ENCODE peak calls at places on chromosomes 2 and 18, in eight cellular contexts. A, T, F, X, M, B, H and J are unnamed samples. For H3K27me3, the result is how much of the 10 kb centered on the place peaks cover.

GRCh38 chr18:21669736-21670135 is 34.8 kb downstream of the ABHD3 start:
- DNase-seq in B (peak), X (no peak), A (no peak), F (no peak), T (peak), M (no peak), H (no peak), J (no peak)

GRCh38 chr2:240921319-240922233 is 15.4 kb downstream of the CROCC2 start:
- DNase-seq in A (peak), F (peak), T (peak), X (no peak), B (peak), H (peak), M (no peak), J (peak)

GRCh38 chr2:177880278-177880677 is 192.3 kb downstream of the PDE11A start:
- DNase-seq in B (no peak), A (no peak), F (no peak), T (no peak), M (no peak), X (no peak), H (no peak), J (no peak)

GRCh38 chr2:180394305-180394704 is 387.2 kb upstream of the CWC22 start:
- DNase-seq in T (no peak), A (no peak), H (peak), M (no peak), B (no peak), F (no peak), X (no peak), J (no peak)

GRCh38 chr2:130152816-130153595 is 8.1 kb upstream of the CCDC74B start:
- DNase-seq in A (peak), T (no peak), H (no peak), M (no peak), B (no peak), X (no peak), F (no peak), J (no peak)

GRCh38 chr2:157808421-157808820 is 67.7 kb downstream of the ACVR1 start:
- DNase-seq in M (no peak), A (no peak), F (no peak), T (no peak), X (no peak), H (no peak), B (no peak), J (no peak)

GRCh38 chr2:218381916-218382366 is at the start of gene SLC11A1:
- DNase-seq in A (no peak), B (no peak), X (no peak), F (peak), H (no peak), M (no peak), T (no peak), J (no peak)

GRCh38 chr2:6826081-6826913 is 39.4 kb downstream of the CMPK2 start:
- DNase-seq in H (peak), M (peak), B (peak), F (no peak), T (peak), A (peak), X (peak), J (no peak)

GRCh38 chr2:72153924-72154323 is 6.3 kb upstream of the CYP26B1 start:
- DNase-seq in A (no peak), X (no peak), F (no peak), T (no peak), M (no peak), B (no peak), H (no peak), J (no peak)

GRCh38 chr2:100365434-100365833 is 43.1 kb upstream of the LONRF2 start:
- DNase-seq in M (no peak), A (no peak), H (peak), F (no peak), B (peak), T (peak), X (no peak), J (no peak)

GRCh38 chr2:160289803-160290202 is 89.7 kb upstream of the ITGB6 start:
- DNase-seq in M (no peak), B (no peak), H (peak), F (no peak), A (no peak), X (no peak), T (no peak), J (no peak)

GRCh38 chr2:219035942-219036341 is 5.4 kb downstream of the CFAP65 start:
- DNase-seq in B (no peak), A (no peak), T (no peak), H (no peak), X (no peak), M (no peak), F (no peak), J (no peak)

GRCh38 chr2:42874838-42875801 is 82.7 kb upstream of the HAAO start:
- DNase-seq in F (peak), M (no peak), A (peak), T (no peak), X (no peak), B (no peak), H (no peak), J (no peak)

GRCh38 chr2:100390001-100390940 is 27.2 kb downstream of the CHST10 start:
- DNase-seq in B (no peak), F (no peak), T (no peak), A (peak), X (no peak), H (no peak), M (no peak), J (no peak)

GRCh38 chr2:229133155-229133772 is 137.8 kb downstream of the PID1 start:
- DNase-seq in A (peak), M (peak), H (peak), X (no peak), T (peak), F (no peak), B (peak), J (no peak)

GRCh38 chr18:49658871-49659378 is 97.1 kb downstream of the LIPG start:
- DNase-seq in B (no peak), F (no peak), X (no peak), M (no peak), H (no peak), A (no peak), T (no peak), J (no peak)

GRCh38 chr18:60096428-60096827 is 196.6 kb downstream of the PMAIP1 start:
- DNase-seq in X (no peak), B (peak), A (no peak), T (peak), M (no peak), H (peak), F (no peak), J (no peak)

GRCh38 chr2:55968931-55969330 is 45.3 kb upstream of the EFEMP1 start:
- DNase-seq in M (no peak), A (no peak), F (no peak), T (no peak), H (no peak), X (no peak), B (no peak), J (peak)

GRCh38 chr2:86633094-86633740 is 9.6 kb upstream of the RNF103 start:
- DNase-seq in T (no peak), M (no peak), X (no peak), H (no peak), B (no peak), F (peak), A (no peak), J (no peak)

GRCh38 chr2:114550895-114551793 is 108.7 kb downstream of the DPP10 start:
- DNase-seq in H (peak), A (peak), T (peak), F (no peak), B (peak), M (peak), X (no peak), J (peak)

GRCh38 chr2:226551522-226552250 is 247.9 kb downstream of the IRS1 start:
- DNase-seq in B (no peak), A (no peak), M (no peak), T (no peak), F (no peak), H (no peak), X (no peak), J (no peak)

GRCh38 chr2:3849213-3849612 is 145.8 kb downstream of the DCDC2C start:
- DNase-seq in F (no peak), H (no peak), B (no peak), A (no peak), X (no peak), M (no peak), T (no peak), J (no peak)

GRCh38 chr2:230422149-230422548 is 6.1 kb downstream of the SP100 start:
- DNase-seq in A (no peak), T (no peak), H (no peak), B (no peak), F (no peak), X (no peak), M (no peak), J (no peak)
- H3K4me3 ChIP-seq in A (no peak), T (no peak), H (no peak), B (no peak), F (no peak), X (no peak), M (no peak), J (no peak)

DNA sequence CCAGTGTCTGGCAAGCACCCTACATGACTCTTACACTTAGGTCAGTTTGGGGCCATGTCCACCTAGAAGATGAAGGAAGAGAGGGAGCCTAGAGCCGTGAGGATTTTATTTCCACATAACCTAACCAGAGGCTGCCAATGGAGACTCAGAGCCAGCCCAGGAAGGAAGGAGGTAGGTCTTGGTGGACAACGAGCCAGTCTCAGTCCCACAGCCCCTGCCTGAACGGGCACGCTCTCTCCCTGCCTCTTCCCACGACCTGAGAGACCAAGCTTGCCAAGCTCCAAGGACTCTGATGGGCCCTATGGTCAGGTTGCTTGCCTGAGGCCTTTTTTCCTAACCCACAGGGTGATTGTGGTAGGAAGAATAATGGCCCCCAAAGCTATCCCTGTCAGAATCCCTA is 188.4 kb downstream of the TFCP2L1 start:
- DNase-seq in M (no peak), X (no peak), F (no peak), B (no peak), A (no peak), T (no peak), H (no peak), J (no peak)
- H3K27me3 ChIP-seq in M (under half), X (under half), F (under half), B (under half), A (under half), T (under half), H (under half), J (under half)

GRCh38 chr2:207764096-207764630 is 5.5 kb downstream of the FZD5 start:
- DNase-seq in M (peak), H (no peak), T (no peak), X (no peak), A (peak), B (no peak), F (no peak), J (no peak)
- H3K4me3 ChIP-seq in M (peak), H (no peak), T (no peak), X (no peak), A (peak), B (no peak), F (no peak), J (no peak)

GRCh38 chr2:81853331-81853730 is 1548.8 kb upstream of the LRRTM1 start:
- DNase-seq in F (no peak), A (no peak), X (no peak), M (no peak), T (no peak), H (peak), B (peak), J (no peak)
- H3K27me3 ChIP-seq in F (under half), A (under half), X (under half), M (under half), T (under half), H (under half), B (under half), J (under half)

GRCh38 chr2:33497177-33497787 is 20.8 kb downstream of the RASGRP3 start:
- DNase-seq in H (no peak), A (no peak), T (no peak), F (no peak), X (no peak), B (no peak), M (no peak), J (no peak)

GRCh38 chr2:33496150-33496549 is 19.7 kb downstream of the RASGRP3 start:
- DNase-seq in B (no peak), T (no peak), A (no peak), F (no peak), H (peak), M (no peak), X (no peak), J (no peak)

GRCh38 chr2:33495683-33496082 is 19.2 kb downstream of the RASGRP3 start:
- DNase-seq in X (no peak), B (no peak), M (no peak), A (no peak), F (no peak), H (no peak), T (no peak), J (no peak)

GRCh38 chr2:33494155-33494779 is 17.8 kb downstream of the RASGRP3 start:
- DNase-seq in B (peak), F (no peak), T (peak), M (no peak), A (no peak), H (peak), X (no peak), J (no peak)

GRCh38 chr2:33494877-33495641 is 18.6 kb downstream of the RASGRP3 start:
- DNase-seq in H (no peak), B (peak), M (no peak), X (no peak), A (no peak), T (no peak), F (no peak), J (no peak)
- H3K4me3 ChIP-seq in H (no peak), B (no peak), M (no peak), X (no peak), A (no peak), T (no peak), F (no peak), J (no peak)

GRCh38 chr18:72742002-72742401 is 125.8 kb downstream of the NETO1 start:
- DNase-seq in A (no peak), H (no peak), F (no peak), M (no peak), X (no peak), B (peak), T (no peak), J (no peak)

DNA sequence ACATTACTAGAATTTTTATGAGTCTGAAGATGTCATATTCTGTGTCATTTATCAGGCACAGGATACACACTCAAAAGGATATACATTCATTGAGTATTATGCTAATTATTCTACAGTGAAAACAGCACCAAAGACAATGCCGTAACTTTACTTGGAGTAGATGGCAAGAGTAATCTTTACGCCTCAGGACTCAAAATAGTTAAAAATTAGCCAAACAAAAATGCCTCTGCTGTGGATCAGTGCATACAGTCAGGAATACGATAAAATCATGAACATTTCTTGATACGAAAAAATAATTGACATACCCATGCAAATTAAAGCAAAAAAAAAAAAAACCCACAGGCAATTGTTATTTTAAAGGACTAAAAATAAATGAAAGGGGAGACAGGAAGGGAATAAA is 129.7 kb downstream of the NETO1 start:
- DNase-seq in X (no peak), M (no peak), A (no peak), F (no peak), H (no peak), B (no peak), T (no peak), J (no peak)
- H3K27me3 ChIP-seq in X (under half), M (under half), A (under half), F (under half), H (under half), B (under half), T (under half), J (under half)

GRCh38 chr18:2326999-2327398 is 244.3 kb downstream of the METTL4 start:
- DNase-seq in M (no peak), H (peak), X (no peak), A (no peak), T (no peak), B (no peak), F (no peak), J (no peak)

GRCh38 chr18:2325933-2326332 is 245.4 kb downstream of the METTL4 start:
- DNase-seq in T (no peak), B (no peak), F (no peak), X (no peak), M (no peak), A (no peak), H (no peak), J (no peak)

GRCh38 chr18:2325308-2325849 is 245.9 kb downstream of the METTL4 start:
- DNase-seq in F (no peak), M (no peak), T (peak), B (peak), X (no peak), H (no peak), A (no peak), J (no peak)

GRCh38 chr18:2324459-2324858 is 246.8 kb downstream of the METTL4 start:
- DNase-seq in B (no peak), A (no peak), X (no peak), F (no peak), T (no peak), H (no peak), M (no peak), J (no peak)
- H3K4me3 ChIP-seq in B (no peak), A (no peak), X (no peak), F (no peak), T (no peak), H (no peak), M (no peak), J (no peak)

GRCh38 chr2:66578853-66579158 is 143.9 kb downstream of the MEIS1 start:
- DNase-seq in M (no peak), B (no peak), T (no peak), H (no peak), F (no peak), X (no peak), A (no peak), J (no peak)
- H3K27me3 ChIP-seq in M (half or more), B (under half), T (half or more), H (under half), F (half or more), X (under half), A (half or more), J (under half)

DNA sequence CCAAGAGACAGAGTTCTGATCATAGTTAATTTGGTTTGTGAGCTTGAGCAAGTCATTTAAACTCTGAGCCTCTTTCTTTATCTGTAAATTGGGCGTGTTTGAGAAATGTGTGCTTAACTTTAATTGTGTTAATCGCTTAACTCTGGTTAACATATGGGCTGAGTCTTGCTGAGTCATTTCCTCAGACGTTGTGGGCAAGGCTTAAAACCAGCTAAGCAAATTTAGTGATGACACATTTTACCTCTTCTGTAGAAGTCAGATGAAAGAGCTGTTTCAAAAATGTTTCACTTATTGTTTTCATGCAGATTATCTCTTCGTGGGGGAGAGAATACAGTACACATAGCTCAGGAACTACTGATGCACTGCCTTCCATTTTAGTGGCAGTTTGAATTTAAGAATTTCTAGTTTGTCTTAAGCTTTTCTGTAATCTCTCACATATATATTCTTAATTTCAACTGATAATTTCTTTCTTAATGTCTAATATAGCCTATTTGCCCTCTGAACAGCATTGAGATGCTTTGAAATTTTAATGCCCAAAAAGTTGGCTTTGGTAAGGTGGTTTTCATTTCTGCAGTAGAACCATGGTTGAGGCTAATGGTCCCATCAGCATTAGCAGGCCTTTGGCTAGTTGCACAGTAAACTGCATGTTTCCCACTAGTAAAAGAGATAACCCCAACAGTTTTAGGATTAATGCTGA is 34.9 kb downstream of the RAB10 start:
- DNase-seq in M (no peak), H (peak), T (peak), X (peak), B (peak), A (no peak), F (no peak), J (peak)
- H3K4me3 ChIP-seq in M (no peak), H (peak), T (peak), X (no peak), B (no peak), A (no peak), F (no peak), J (no peak)

GRCh38 chr2:60550151-60550983 is 3.1 kb downstream of the BCL11A start:
- DNase-seq in T (peak), X (peak), H (peak), B (peak), F (peak), M (peak), A (peak), J (peak)
- H3K27me3 ChIP-seq in T (under half), X (under half), H (under half), B (under half), F (half or more), M (under half), A (under half), J (half or more)